ENCODE peak calls at places on chromosomes 13 and 19, in seven cellular contexts. O is fibroblast of lung, A is astrocyte, S is keratinocyte, G is endothelial cell of umbilical vein, H is PC-3, F is neural progenitor cell. R is an unnamed sample. For H3K36me3 and H3K9me3, the result is how much of the 10 kb centered on the place peaks cover.

GRCh38 chr13:110799246-110800236 is 86.0 kb downstream of the ING1 start:
- DNase-seq in O (peak), A (peak), S (no peak), G (peak), H (no peak), F (no peak), R (no peak)

GRCh38 chr13:48595330-48596127 is 58.2 kb upstream of the CYSLTR2 start:
- DNase-seq in O (peak), A (peak), S (no peak), G (peak), H (peak), F (peak), R (peak)

GRCh38 chr19:45716314-45717130 is 14.2 kb downstream of the FBXO46 start:
- DNase-seq in O (no peak), A (no peak), S (no peak), G (peak), H (peak), F (peak), R (peak)

GRCh38 chr13:108158746-108159145 is 56.6 kb downstream of the LIG4 start:
- DNase-seq in O (no peak), A (no peak), S (no peak), G (no peak), H (no peak), F (no peak), R (no peak)

GRCh38 chr19:16571283-16571682 is 932 bp downstream of the SLC35E1 start:
- DNase-seq in O (peak), A (peak), S (no peak), G (peak), H (peak), F (no peak), R (peak)

GRCh38 chr19:33236696-33237390 is 11.2 kb upstream of the SLC7A10 start:
- DNase-seq in O (no peak), A (no peak), S (no peak), G (no peak), H (no peak), F (no peak), R (no peak)

GRCh38 chr19:52533901-52534300 is 6.4 kb downstream of the ZNF808 start:
- DNase-seq in O (no peak), A (no peak), S (no peak), G (no peak), H (no peak), F (no peak), R (no peak)

GRCh38 chr19:55379161-55379560 is 2.5 kb downstream of the TMEM190 start:
- DNase-seq in O (no peak), A (no peak), S (no peak), G (no peak), H (no peak), F (no peak), R (no peak)

GRCh38 chr13:31105856-31106255 is 55.8 kb downstream of the HSPH1 start:
- DNase-seq in O (no peak), A (no peak), S (no peak), G (no peak), H (no peak), F (no peak), R (no peak)

GRCh38 chr19:35395762-35396199 is 24.9 kb downstream of the GPR42 start:
- DNase-seq in O (no peak), A (no peak), S (no peak), G (no peak), H (no peak), F (peak), R (no peak)

GRCh38 chr19:19238126-19238894 is 26.6 kb downstream of the NCAN start:
- DNase-seq in O (no peak), A (no peak), S (no peak), G (no peak), H (no peak), F (no peak), R (no peak)

GRCh38 chr13:101230271-101230890 is 185.9 kb downstream of the NALCN start:
- DNase-seq in O (no peak), A (no peak), S (no peak), G (no peak), H (no peak), F (no peak), R (no peak)

GRCh38 chr13:99301913-99302636 is 5.1 kb downstream of the GPR183 start:
- DNase-seq in O (no peak), A (no peak), S (no peak), G (no peak), H (no peak), F (no peak), R (no peak)

GRCh38 chr13:75458696-75459422 is 23.1 kb downstream of the TBC1D4 start:
- DNase-seq in O (no peak), A (no peak), S (no peak), G (peak), H (no peak), F (peak), R (peak)
- H3K36me3 ChIP-seq in O (under half), A (under half), S (under half), G (under half), H (under half), F (under half), R (under half)

GRCh38 chr19:29528350-29528945 is 2.7 kb downstream of the VSTM2B start:
- DNase-seq in O (peak), A (peak), S (peak), G (peak), H (peak), F (peak), R (peak)
- TF ChIP-seq EZH2 in O (no peak), A (peak), S (no peak), G (no peak), H (no peak), F (peak), R (no peak)

DNA sequence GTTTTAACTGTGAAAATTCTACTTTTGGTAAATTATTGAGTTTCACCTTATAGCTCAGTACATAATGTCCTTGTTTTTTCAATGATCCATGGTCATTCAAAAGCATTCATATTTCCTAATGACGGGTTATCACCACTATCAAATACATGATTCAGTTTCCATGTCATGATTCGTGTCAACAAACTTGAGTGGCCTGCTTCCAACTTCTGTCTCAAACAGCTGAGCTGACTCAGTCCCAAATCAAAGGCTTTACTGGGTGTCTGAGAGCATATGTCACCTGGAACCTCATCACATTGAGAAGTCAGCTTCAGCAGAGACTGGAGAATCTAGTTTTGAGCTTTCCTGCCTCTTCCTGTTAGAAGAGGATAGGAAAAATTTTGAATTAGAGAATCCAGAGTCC is 40.3 kb upstream of the SGCG start:
- DNase-seq in O (no peak), A (no peak), S (no peak), G (no peak), H (peak), F (no peak), R (no peak)
- H3K9me3 ChIP-seq in O (under half), A (under half), S (under half), G (under half), H (under half), F (under half), R (under half)

GRCh38 chr19:44059229-44059628 is 7.4 kb downstream of the ZNF223 start:
- DNase-seq in O (no peak), A (no peak), S (no peak), G (no peak), H (no peak), F (no peak), R (no peak)
- H3K36me3 ChIP-seq in O (under half), A (under half), S (under half), G (under half), H (under half), F (under half), R (under half)

GRCh38 chr13:78601124-78601885 is 2.0 kb downstream of the POU4F1 start:
- DNase-seq in O (peak), A (no peak), S (no peak), G (peak), H (no peak), F (peak), R (no peak)
- TF ChIP-seq EZH2 in O (peak), A (peak), S (peak), G (peak), H (no peak), F (peak), R (peak)

R was measured in mammary epithelial cell.